ENCODE peak calls at places on chromosomes 6 and 20, in ten cellular contexts. L is activated T-cell treated with anti-CD3 and anti-CD28 coated beads for 1 hour; A is hippocampal formation; K is OCI-LY7; Y is stimulated activated CD4-positive, alpha-beta T cell treated with anti-CD3 and anti-CD28 coated beads, Interleukin-4, amount 100 ng/mL, for 48 hours; X is NCI-H1092 treated with DMSO at 0.1 percent for 48 hours; J is C1 segment of cervical spinal cord; T is SW 1271; V is A172; O is left ventricle myocardium inferior. U is an unnamed sample.

GRCh38 chr6:157753291-157753690 is 69.8 kb upstream of the SNX9 start:
- DNase-seq in A (no peak), X (no peak), J (no peak), K (no peak), O (no peak), L (no peak), T (no peak), V (no peak), Y (no peak), U (no peak)

GRCh38 chr6:26365633-26365995 is 616 bp downstream of the BTN3A2 start:
- DNase-seq in X (no peak), Y (no peak), O (no peak), T (no peak), L (no peak), V (no peak), A (no peak), K (no peak), J (no peak), U (no peak)

GRCh38 chr20:33305591-33306057 is 22.6 kb downstream of the BPIFB1 start:
- DNase-seq in J (no peak), L (no peak), X (no peak), T (peak), V (peak), Y (no peak), A (no peak), K (no peak), O (no peak), U (no peak)

GRCh38 chr6:100913400-100914276 is 32.5 kb upstream of the ASCC3 start:
- DNase-seq in L (no peak), J (no peak), V (no peak), O (no peak), X (no peak), Y (no peak), K (no peak), T (no peak), A (no peak), U (no peak)

GRCh38 chr6:28208180-28208659 is 16.9 kb upstream of the ZSCAN9 start:
- DNase-seq in Y (no peak), X (no peak), V (no peak), O (no peak), T (no peak), K (no peak), J (no peak), A (no peak), L (no peak), U (no peak)

GRCh38 chr6:2738373-2738979 is 12.2 kb downstream of the MYLK4 start:
- DNase-seq in V (peak), O (no peak), Y (peak), K (peak), X (peak), T (peak), L (peak), A (peak), J (peak), U (peak)

GRCh38 chr6:21949211-21949801 is 347.5 kb downstream of the PRL start:
- DNase-seq in J (no peak), O (no peak), X (peak), V (no peak), A (no peak), K (no peak), Y (no peak), L (no peak), T (no peak), U (no peak)

GRCh38 chr6:1586861-1587450 is 22.8 kb upstream of the FOXC1 start:
- DNase-seq in V (no peak), J (no peak), T (no peak), X (no peak), O (no peak), A (no peak), K (no peak), L (no peak), Y (no peak), U (no peak)

GRCh38 chr6:81171991-81172740 is 580.3 kb downstream of the TENT5A start:
- DNase-seq in L (no peak), J (no peak), X (no peak), T (no peak), O (peak), Y (no peak), V (no peak), A (no peak), K (no peak), U (no peak)

GRCh38 chr20:21109144-21109543 is 3.0 kb upstream of the LINC00237 start:
- DNase-seq in Y (no peak), A (no peak), L (no peak), K (no peak), J (no peak), X (no peak), T (no peak), V (no peak), O (no peak), U (no peak)

GRCh38 chr20:56873836-56874235 is 244.7 kb downstream of the TFAP2C start:
- DNase-seq in T (no peak), J (no peak), O (no peak), A (no peak), V (no peak), K (no peak), X (no peak), L (no peak), Y (no peak), U (no peak)

GRCh38 chr6:78605909-78606446 is 261.4 kb upstream of the IRAK1BP1 start:
- DNase-seq in J (no peak), V (peak), X (no peak), T (peak), A (no peak), K (no peak), L (no peak), O (no peak), Y (no peak), U (no peak)

GRCh38 chr20:58017237-58017969 is 211.1 kb downstream of the ANKRD60 start:
- DNase-seq in V (peak), K (no peak), A (peak), T (peak), J (peak), Y (no peak), O (no peak), L (no peak), X (no peak), U (no peak)

GRCh38 chr6:138869343-138869742 is 73.5 kb downstream of the ECT2L start:
- DNase-seq in T (no peak), O (peak), A (no peak), Y (no peak), J (no peak), V (no peak), K (no peak), L (no peak), X (no peak), U (no peak)